ENCODE peak calls at places on chromosome 1, in nine cellular contexts. S, W, K, M, O, U, D, Y and G are unnamed samples.

GRCh38 chr1:212477680-212478466 is 45.2 kb downstream of the NENF start:
- DNase-seq in S (no peak), W (no peak), K (no peak), M (no peak), O (no peak), U (no peak), D (no peak), Y (no peak), G (no peak)

GRCh38 chr1:54885863-54886723 is 902 bp downstream of the DHCR24 start:
- DNase-seq in S (no peak), W (peak), K (peak), M (peak), O (no peak), U (no peak), D (peak), Y (no peak), G (peak)

GRCh38 chr1:212030936-212031528 is 4.3 kb downstream of the INTS7 start:
- DNase-seq in S (no peak), W (no peak), K (no peak), M (no peak), O (no peak), U (no peak), D (peak), Y (no peak), G (peak)

GRCh38 chr1:228112167-228112566 is 3.1 kb upstream of the MRPL55 start:
- DNase-seq in S (no peak), W (no peak), K (no peak), M (no peak), O (no peak), U (no peak), D (no peak), Y (no peak), G (no peak)

GRCh38 chr1:39050001-39050400 is 23.9 kb downstream of the NDUFS5 start:
- DNase-seq in S (no peak), W (no peak), K (peak), M (no peak), O (no peak), U (no peak), D (no peak), Y (no peak), G (no peak)

GRCh38 chr1:226953175-226953800 is 13.2 kb downstream of the COQ8A start:
- DNase-seq in S (no peak), W (no peak), K (no peak), M (no peak), O (no peak), U (no peak), D (no peak), Y (no peak), G (no peak)

GRCh38 chr1:77392486-77392885 is 110.7 kb downstream of the AK5 start:
- DNase-seq in S (no peak), W (no peak), K (no peak), M (no peak), O (no peak), U (no peak), D (no peak), Y (no peak), G (no peak)

GRCh38 chr1:16167331-16168143 is 11.7 kb upstream of the EPHA2 start:
- DNase-seq in S (no peak), W (no peak), K (peak), M (peak), O (no peak), U (peak), D (peak), Y (no peak), G (peak)

GRCh38 chr1:242523968-242524570 is 428 bp downstream of the PLD5 start:
- DNase-seq in S (peak), W (peak), K (peak), M (no peak), O (peak), U (no peak), D (peak), Y (no peak), G (no peak)

GRCh38 chr1:40751802-40752201 is 31.8 kb upstream of the KCNQ4 start:
- DNase-seq in S (no peak), W (no peak), K (no peak), M (no peak), O (no peak), U (no peak), D (peak), Y (no peak), G (no peak)

GRCh38 chr1:3788756-3789420 is 7.4 kb downstream of the LRRC47 start:
- DNase-seq in S (no peak), W (no peak), K (no peak), M (no peak), O (no peak), U (no peak), D (no peak), Y (no peak), G (no peak)

GRCh38 chr1:94888201-94888600 is 38.7 kb downstream of the CNN3 start:
- DNase-seq in S (no peak), W (no peak), K (no peak), M (no peak), O (no peak), U (no peak), D (no peak), Y (no peak), G (no peak)

GRCh38 chr1:60715970-60716369 is 366.4 kb upstream of the NFIA start:
- DNase-seq in S (no peak), W (no peak), K (no peak), M (no peak), O (no peak), U (no peak), D (no peak), Y (no peak), G (no peak)

GRCh38 chr1:36919491-36920145 is 114.7 kb downstream of the GRIK3 start:
- DNase-seq in S (no peak), W (no peak), K (no peak), M (no peak), O (no peak), U (no peak), D (no peak), Y (no peak), G (no peak)

GRCh38 chr1:175499595-175500367 is 243.6 kb downstream of the TNR start:
- DNase-seq in S (no peak), W (no peak), K (no peak), M (no peak), O (no peak), U (no peak), D (no peak), Y (no peak), G (no peak)

GRCh38 chr1:94958081-94958480 is 31.2 kb upstream of the CNN3 start:
- DNase-seq in S (no peak), W (no peak), K (no peak), M (no peak), O (no peak), U (no peak), D (no peak), Y (no peak), G (no peak)

GRCh38 chr1:33886452-33886851 is 22.6 kb downstream of the HMGB4 start:
- DNase-seq in S (no peak), W (no peak), K (no peak), M (no peak), O (no peak), U (no peak), D (no peak), Y (no peak), G (no peak)

GRCh38 chr1:182197555-182197954 is 136.0 kb upstream of the ZNF648 start:
- DNase-seq in S (no peak), W (no peak), K (no peak), M (no peak), O (no peak), U (no peak), D (no peak), Y (no peak), G (no peak)

GRCh38 chr1:163258181-163258580 is 55.5 kb upstream of the RGS5 start:
- DNase-seq in S (no peak), W (no peak), K (no peak), M (no peak), O (no peak), U (no peak), D (peak), Y (no peak), G (no peak)

GRCh38 chr1:192274588-192274987 is 42.2 kb upstream of the RGS21 start:
- DNase-seq in S (no peak), W (no peak), K (no peak), M (no peak), O (no peak), U (no peak), D (no peak), Y (no peak), G (no peak)

GRCh38 chr1:8083739-8084484 is 57.8 kb upstream of the ERRFI1 start:
- DNase-seq in S (no peak), W (no peak), K (no peak), M (no peak), O (no peak), U (no peak), D (peak), Y (no peak), G (no peak)

GRCh38 chr1:23566304-23566703 is 7.0 kb upstream of the ID3 start:
- DNase-seq in S (no peak), W (no peak), K (no peak), M (no peak), O (no peak), U (no peak), D (no peak), Y (no peak), G (no peak)

GRCh38 chr1:40980453-40981121 is 1.1 kb downstream of the CTPS1 start:
- DNase-seq in S (peak), W (no peak), K (no peak), M (peak), O (no peak), U (peak), D (peak), Y (no peak), G (peak)

GRCh38 chr1:167447521-167448136 is 70.7 kb downstream of the CD247 start:
- DNase-seq in S (no peak), W (no peak), K (no peak), M (peak), O (no peak), U (peak), D (peak), Y (no peak), G (peak)

GRCh38 chr1:227280836-227281235 is 37.5 kb downstream of the CDC42BPA start:
- DNase-seq in S (no peak), W (no peak), K (no peak), M (no peak), O (no peak), U (no peak), D (no peak), Y (no peak), G (no peak)

GRCh38 chr1:20143318-20143717 is 4.2 kb downstream of the PLA2G2F start:
- DNase-seq in S (no peak), W (no peak), K (no peak), M (no peak), O (no peak), U (no peak), D (no peak), Y (no peak), G (no peak)

GRCh38 chr1:19918057-19918456 is 5.4 kb downstream of the PLA2G2E start:
- DNase-seq in S (peak), W (peak), K (peak), M (peak), O (peak), U (peak), D (peak), Y (peak), G (peak)

GRCh38 chr1:206429421-206429820 is 40.9 kb upstream of the IKBKE start:
- DNase-seq in S (no peak), W (no peak), K (no peak), M (no peak), O (no peak), U (no peak), D (no peak), Y (no peak), G (no peak)

GRCh38 chr1:230145505-230145899 is 78.5 kb downstream of the GALNT2 start:
- DNase-seq in S (no peak), W (no peak), K (no peak), M (peak), O (no peak), U (no peak), D (no peak), Y (no peak), G (no peak)

GRCh38 chr1:179447489-179447888 is 81.7 kb downstream of the AXDND1 start:
- DNase-seq in S (no peak), W (no peak), K (peak), M (peak), O (no peak), U (no peak), D (peak), Y (no peak), G (no peak)

GRCh38 chr1:31221072-31221471 is 18.6 kb downstream of the NKAIN1 start:
- DNase-seq in S (no peak), W (no peak), K (no peak), M (no peak), O (no peak), U (no peak), D (no peak), Y (peak), G (no peak)

GRCh38 chr1:208437416-208437815 is 193.2 kb upstream of the PLXNA2 start:
- DNase-seq in S (no peak), W (no peak), K (no peak), M (no peak), O (no peak), U (no peak), D (peak), Y (no peak), G (no peak)

GRCh38 chr1:31780632-31781031 is 16.5 kb upstream of the ADGRB2 start:
- DNase-seq in S (no peak), W (no peak), K (no peak), M (no peak), O (no peak), U (no peak), D (no peak), Y (no peak), G (no peak)

DNA sequence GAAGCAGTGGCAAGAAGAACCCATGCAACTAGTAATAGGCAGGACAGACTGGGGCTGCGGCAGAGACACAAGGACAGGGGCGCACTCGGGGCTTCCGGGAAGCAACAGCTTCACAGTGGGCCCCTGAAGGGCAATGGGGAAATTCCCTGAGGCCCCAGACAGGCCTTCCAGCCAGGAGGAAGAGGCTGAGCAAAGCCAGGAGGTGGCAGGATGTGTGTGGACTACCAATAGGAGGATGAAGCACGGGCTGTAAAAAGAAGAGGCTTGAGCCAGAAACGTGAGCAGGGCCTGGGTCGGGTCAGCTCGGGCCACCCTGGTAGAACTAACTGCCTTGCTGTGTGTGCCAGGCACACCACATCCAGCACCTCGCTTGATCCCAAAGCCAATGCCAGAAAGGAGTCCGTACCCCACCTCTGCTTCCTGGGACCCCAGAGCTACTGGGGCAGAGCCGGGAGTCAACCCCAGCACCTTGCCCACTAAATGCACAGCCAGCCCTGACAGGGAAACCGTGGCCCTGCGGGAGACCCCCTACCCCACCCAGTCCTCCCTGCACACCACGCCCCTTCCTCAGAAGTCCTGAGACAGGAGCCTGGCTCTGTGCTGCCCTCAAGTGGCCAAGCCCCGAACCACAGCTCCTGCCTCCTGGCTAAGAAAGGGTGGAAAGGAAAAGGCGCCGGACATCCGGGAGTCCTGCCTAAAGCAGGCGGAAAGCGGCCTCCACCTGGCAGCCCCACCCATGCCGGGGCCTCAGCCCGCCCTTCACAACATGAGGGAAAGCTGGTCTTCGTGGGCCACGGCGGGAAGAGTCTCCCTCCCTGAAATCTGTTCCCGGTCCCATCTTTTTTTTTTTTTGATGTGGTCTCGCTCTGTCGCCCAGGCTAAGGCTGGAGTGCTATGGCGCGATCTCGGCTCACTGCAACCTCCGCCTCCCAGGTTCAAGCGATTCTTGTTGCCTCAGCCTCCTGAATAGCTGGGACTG is 33.7 kb downstream of the TTC39A start:
- DNase-seq in S (peak), W (peak), K (peak), M (peak), O (peak), U (peak), D (peak), Y (peak), G (peak)
- H3K4me3 ChIP-seq in S (peak), W (peak), K (no peak), M (peak), O (peak), U (peak), D (no peak), Y (peak), G (peak)

GRCh38 chr1:87450136-87450535 is 121.5 kb downstream of the LMO4 start:
- DNase-seq in S (no peak), W (no peak), K (no peak), M (no peak), O (no peak), U (no peak), D (no peak), Y (no peak), G (no peak)

GRCh38 chr1:87451229-87451900 is 122.7 kb downstream of the LMO4 start:
- DNase-seq in S (no peak), W (no peak), K (no peak), M (no peak), O (no peak), U (no peak), D (no peak), Y (no peak), G (no peak)

GRCh38 chr1:87450615-87451209 is 122.0 kb downstream of the LMO4 start:
- DNase-seq in S (no peak), W (no peak), K (no peak), M (peak), O (no peak), U (no peak), D (peak), Y (peak), G (no peak)

GRCh38 chr1:87452648-87453047 is 124.0 kb downstream of the LMO4 start:
- DNase-seq in S (no peak), W (no peak), K (no peak), M (no peak), O (no peak), U (no peak), D (no peak), Y (no peak), G (no peak)

DNA sequence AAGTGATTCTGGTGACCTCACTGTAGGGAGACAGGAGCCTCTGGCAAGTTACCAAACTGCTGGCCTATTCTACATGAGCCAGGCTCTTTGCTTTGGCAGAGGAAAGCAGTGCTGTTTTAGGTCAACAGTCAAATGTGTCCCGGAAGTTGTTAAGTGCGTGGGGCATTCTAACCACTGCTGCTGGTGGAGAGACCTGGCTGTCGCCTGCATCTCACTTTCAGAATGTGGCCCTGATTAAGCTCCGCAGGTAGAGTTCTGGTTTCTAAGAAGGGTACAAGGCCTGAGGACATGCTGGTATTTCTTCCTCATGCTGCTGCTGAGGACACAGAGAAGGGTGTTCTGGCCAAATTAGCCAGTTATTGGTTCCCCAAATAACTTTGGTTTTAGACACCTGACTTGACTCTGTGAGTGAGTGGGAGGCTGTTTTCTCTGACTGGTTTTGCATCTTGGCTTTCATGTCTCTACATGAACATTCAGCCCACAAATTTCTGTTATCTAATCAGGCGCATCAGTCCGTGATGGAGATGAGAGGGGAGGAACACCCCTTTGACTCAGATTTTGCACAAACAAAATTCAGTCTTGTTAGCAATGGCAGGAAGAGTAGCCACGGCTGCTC is 120.8 kb downstream of the LMO4 start:
- DNase-seq in S (peak), W (peak), K (peak), M (peak), O (peak), U (no peak), D (peak), Y (peak), G (no peak)
- H3K27ac ChIP-seq in S (peak), W (no peak), K (peak), M (peak), O (no peak), U (no peak), D (no peak), Y (peak), G (no peak)

DNA sequence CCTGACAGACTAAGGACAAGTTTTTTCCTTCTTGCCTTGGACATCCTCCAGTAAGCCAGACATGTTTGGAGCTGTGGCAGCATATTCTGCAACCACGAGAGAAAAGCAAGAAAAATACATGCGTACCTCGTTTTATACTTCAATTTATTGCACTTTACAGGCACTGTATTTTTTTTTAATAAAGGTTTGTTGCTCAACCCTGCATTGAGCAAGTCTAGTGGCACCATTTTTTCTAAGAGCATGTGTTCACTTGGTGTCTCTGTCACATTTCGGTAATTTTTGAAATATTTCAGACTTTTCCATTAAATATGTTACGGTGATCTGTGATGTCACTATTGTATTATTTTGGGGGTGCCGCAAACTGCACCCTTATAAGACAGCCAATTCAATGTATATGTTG is 2.1 kb upstream of the SSX2IP start:
- DNase-seq in S (no peak), W (no peak), K (no peak), M (no peak), O (no peak), U (no peak), D (no peak), Y (no peak), G (no peak)
- H3K4me3 ChIP-seq in S (no peak), W (no peak), K (no peak), M (peak), O (no peak), U (peak), D (no peak), Y (peak), G (no peak)

DNA sequence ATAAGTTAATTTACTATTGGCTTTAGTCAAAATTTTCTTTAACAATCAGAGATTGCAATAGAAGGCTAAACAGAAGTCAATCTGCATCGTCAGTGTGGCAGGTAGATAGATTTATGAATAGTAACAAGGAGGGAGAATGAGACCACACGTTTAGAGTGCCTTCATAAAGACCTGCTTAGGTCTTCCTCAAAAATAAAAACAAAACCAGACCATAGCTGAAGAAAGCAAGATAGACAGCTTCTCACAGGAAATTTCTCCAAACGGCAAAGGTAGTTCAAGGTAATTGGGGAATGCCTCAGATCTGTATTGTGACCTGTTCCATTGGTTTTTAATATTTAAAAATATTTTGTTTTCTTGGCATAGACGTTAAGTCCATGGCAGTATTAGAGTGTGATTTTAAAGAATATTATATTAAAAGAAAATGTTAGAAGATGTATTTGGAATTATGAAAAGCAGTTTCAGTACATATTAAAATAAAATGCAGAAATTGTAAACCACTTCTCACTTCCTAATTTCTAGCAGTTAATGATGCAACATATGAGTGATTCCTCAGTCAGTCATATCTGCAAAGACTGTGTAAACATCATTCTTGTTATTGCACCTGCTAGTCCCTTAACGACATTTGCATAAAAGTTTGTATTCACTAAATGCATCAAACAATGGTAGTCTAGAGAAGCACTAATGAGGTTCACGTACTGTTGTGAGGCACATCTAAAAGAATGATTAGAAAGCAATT is 278.0 kb downstream of the HLX start:
- DNase-seq in S (no peak), W (no peak), K (no peak), M (no peak), O (no peak), U (no peak), D (no peak), Y (peak), G (no peak)
- H3K27ac ChIP-seq in S (no peak), W (no peak), K (no peak), M (no peak), O (no peak), U (no peak), D (no peak), Y (no peak), G (no peak)